ENCODE peak calls at places on chromosomes 11 and 22, in eight cellular contexts. Y is NCI-H1105; W is left ventricle myocardium superior; D is epithelial cell of prostate; N is colonic mucosa; H is H54; R is RPMI8226; G is stimulated activated CD4-positive, alpha-beta T cell treated with anti-CD3 and anti-CD28 coated beads, Interleukin-15, amount 100 ng/mL, for 48 hours. V is an unnamed sample.

GRCh38 chr11:266676-267439 is 11.3 kb upstream of the NLRP6 start:
- DNase-seq in D (no peak), Y (no peak), H (no peak), R (peak; percentile 35), G (no peak), N (no peak), W (no peak), V (peak; percentile 53)

GRCh38 chr11:57357310-57357709 is 19.2 kb downstream of the P2RX3 start:
- DNase-seq in R (no peak), W (no peak), G (no peak), D (no peak), H (no peak), Y (no peak), N (no peak), V (no peak)

GRCh38 chr11:92330114-92330513 is 105.5 kb downstream of the FAT3 start:
- DNase-seq in H (no peak), N (no peak), G (no peak), R (no peak), W (no peak), D (no peak), Y (no peak), V (no peak)

GRCh38 chr22:24146791-24147353 is 34.4 kb upstream of the SUSD2 start:
- DNase-seq in N (peak; percentile 45), D (no peak), H (peak; percentile 31), G (no peak), R (peak; percentile 24), Y (no peak), W (peak; percentile 63), V (no peak)

GRCh38 chr11:33065445-33066178 is 26.2 kb downstream of the TCP11L1 start:
- DNase-seq in H (peak; percentile 37), N (peak; percentile 74), D (no peak), W (peak; percentile 77), Y (peak; percentile 52), G (peak; percentile 54), R (peak; percentile 55), V (peak; percentile 66)

GRCh38 chr11:13535819-13536218 is 40.0 kb upstream of the PTH start:
- DNase-seq in N (no peak), R (peak; percentile 2), H (no peak), W (no peak), G (no peak), D (no peak), Y (no peak), V (peak; percentile 11)

GRCh38 chr22:46004105-46004866 is 27.3 kb upstream of the WNT7B start:
- DNase-seq in W (peak; percentile 29), Y (no peak), H (no peak), G (no peak), D (no peak), R (no peak), N (no peak), V (no peak)

GRCh38 chr11:2944953-2945756 is 15.9 kb upstream of the PHLDA2 start:
- DNase-seq in D (no peak), N (peak; percentile 87), Y (no peak), R (no peak), H (peak; percentile 49), W (peak; percentile 95), G (no peak), V (no peak)

GRCh38 chr22:30705710-30706651 is 11.3 kb downstream of the OSBP2 start:
- DNase-seq in W (no peak), R (peak; percentile 45), G (no peak), Y (no peak), H (peak; percentile 15), D (no peak), N (no peak), V (peak; percentile 5)

GRCh38 chr22:50270302-50271010 is at the start of gene MAPK11:
- DNase-seq in H (peak; percentile 68), R (peak; percentile 77), G (peak; percentile 57), D (no peak), N (peak; percentile 73), Y (no peak), W (peak; percentile 83), V (peak; percentile 76)

GRCh38 chr11:123740787-123741158 is 687 bp downstream of the ZNF202 start:
- DNase-seq in Y (no peak), G (no peak), H (no peak), W (no peak), N (peak; percentile 22), D (no peak), R (no peak), V (no peak)

GRCh38 chr22:28736296-28737155 is 5.1 kb downstream of the CHEK2 start:
- DNase-seq in G (no peak), R (no peak), H (no peak), Y (no peak), N (no peak), W (no peak), D (no peak), V (no peak)

GRCh38 chr11:13487661-13488030 is 8.2 kb downstream of the PTH start:
- DNase-seq in Y (no peak), D (no peak), G (no peak), W (no peak), H (peak; percentile 8), R (peak; percentile 31), N (peak; percentile 37), V (peak; percentile 4)